ENCODE peak calls at places on chromosome X, in four cellular contexts. N is lung, S is adipocyte, X is aorta. Z is an unnamed sample.

GRCh38 chrX:152899111-152899873 is 1.4 kb downstream of the ZNF185 start:
- DNase-seq in X (no peak), S (no peak), N (no peak), Z (no peak)

GRCh38 chrX:148695362-148695761 is 194.9 kb downstream of the AFF2 start:
- DNase-seq in S (no peak), X (no peak), N (no peak), Z (no peak)

GRCh38 chrX:45842916-45843315 is 642.2 kb upstream of the DIPK2B start:
- DNase-seq in S (no peak), X (no peak), N (no peak), Z (peak; percentile 35)

GRCh38 chrX:103488332-103488731 is 31.0 kb downstream of the RAB40A start:
- DNase-seq in X (no peak), N (no peak), S (peak; percentile 53), Z (peak; percentile 46)

GRCh38 chrX:12138366-12139313 is at the start of gene FRMPD4:
- DNase-seq in N (no peak), S (peak; percentile 9), X (no peak), Z (no peak)

GRCh38 chrX:118685393-118685792 is 42.0 kb upstream of the IL13RA1 start:
- DNase-seq in N (no peak), X (no peak), S (no peak), Z (no peak)

GRCh38 chrX:119497185-119497584 is 28.9 kb downstream of the SLC25A5 start:
- DNase-seq in X (no peak), S (no peak), N (no peak), Z (no peak)

GRCh38 chrX:37834937-37835336 is 12.4 kb downstream of the DYNLT3 start:
- DNase-seq in X (no peak), N (no peak), S (no peak), Z (no peak)

GRCh38 chrX:37380920-37381319 is 31.8 kb downstream of the PRRG1 start:
- DNase-seq in S (peak; percentile 48), N (no peak), X (no peak), Z (peak; percentile 37)

GRCh38 chrX:25015486-25016360 is at the start of gene ARX:
- DNase-seq in X (peak; percentile 64), S (no peak), N (no peak), Z (peak; percentile 65)

GRCh38 chrX:97842468-97843199 is 958.9 kb downstream of the RPA4 start:
- DNase-seq in N (no peak), X (no peak), S (no peak), Z (no peak)

GRCh38 chrX:73028876-73029275 is 26.1 kb downstream of the PABPC1L2B start:
- DNase-seq in N (no peak), S (no peak), X (no peak), Z (no peak)

GRCh38 chrX:19174401-19175025 is 52.2 kb upstream of the ADGRG2 start:
- DNase-seq in S (peak; percentile 49), X (no peak), N (no peak), Z (peak; percentile 69)

GRCh38 chrX:85012098-85012497 is 8.4 kb downstream of the APOOL start:
- DNase-seq in X (no peak), S (no peak), N (no peak), Z (no peak)

GRCh38 chrX:3651272-3651671 is 62.2 kb downstream of the PRKX start:
- DNase-seq in N (no peak), S (peak; percentile 74), X (no peak), Z (peak; percentile 43)

DNA sequence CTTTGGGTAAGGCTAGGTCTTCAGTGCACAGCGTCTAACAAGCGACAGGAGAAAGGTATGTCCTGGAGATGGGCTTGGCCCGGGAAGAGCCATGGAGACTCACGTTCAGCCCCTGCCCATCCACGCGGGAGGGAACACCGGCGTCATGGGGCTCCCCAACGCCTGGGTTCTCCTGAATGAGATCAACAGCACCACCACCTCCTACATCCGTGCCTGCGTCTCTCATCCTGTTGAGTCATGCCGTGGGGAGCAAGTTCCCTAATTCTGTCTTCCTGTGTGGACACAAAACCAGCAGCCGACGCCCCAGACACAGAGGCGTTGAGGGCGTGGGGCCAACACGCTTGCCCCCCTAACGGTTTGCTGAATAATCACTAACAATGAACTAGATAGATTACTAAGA is 20.1 kb upstream of the IL3RA start:
- DNase-seq in X (peak; percentile 86), S (no peak), N (peak; percentile 72), Z (no peak)
- H3K9me3 ChIP-seq in X (no peaks in the 10 kb centered on the region), S (no peaks in the 10 kb centered on the region), N (no peaks in the 10 kb centered on the region), Z (no peaks in the 10 kb centered on the region)

DNA sequence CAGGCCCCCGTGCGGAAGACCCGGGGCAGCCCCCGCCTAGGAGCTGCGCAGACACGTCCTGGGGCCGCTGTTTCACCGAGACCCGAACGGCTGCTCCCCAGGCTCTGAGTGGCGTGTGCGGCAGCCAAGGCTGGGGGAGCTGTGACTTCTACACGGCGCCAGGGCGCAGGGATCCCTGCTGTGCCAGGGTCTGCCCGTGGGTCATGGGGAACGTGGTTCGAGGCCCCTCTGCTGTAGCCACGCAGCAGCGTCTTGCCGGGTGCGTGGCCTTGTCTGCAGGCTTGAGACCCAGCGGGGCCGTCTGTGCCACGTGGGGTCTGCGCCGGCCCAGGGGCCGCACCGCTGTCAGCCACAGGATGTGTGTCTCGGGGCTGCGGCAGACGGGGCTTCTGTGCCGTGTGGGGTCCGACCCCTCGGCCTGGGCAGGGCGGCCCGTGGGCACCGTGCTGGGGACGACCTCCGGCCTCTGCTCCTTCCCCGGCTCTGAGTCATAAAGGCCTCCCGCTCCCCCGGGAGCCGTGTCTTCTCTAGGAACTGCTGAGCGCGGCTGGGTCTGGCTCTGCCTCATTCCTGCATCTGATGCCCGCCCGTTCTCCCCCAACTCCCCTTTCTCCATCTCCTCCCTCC is 12.7 kb upstream of the GTPBP6 start:
- DNase-seq in S (peak; percentile 70), X (peak; percentile 48), N (no peak), Z (peak; percentile 78)
- H3K9me3 ChIP-seq in S (no peaks in the 10 kb centered on the region), X (no peaks in the 10 kb centered on the region), N (peaks cover 2% of the 10 kb centered on the region), Z (no peaks in the 10 kb centered on the region)

GRCh38 chrX:71556026-71556425 is 22.2 kb upstream of the GCNA start:
- DNase-seq in S (no peak), N (no peak), X (no peak), Z (no peak)

GRCh38 chrX:71563921-71564320 is 14.3 kb upstream of the GCNA start:
- DNase-seq in X (no peak), S (no peak), N (no peak), Z (no peak)

GRCh38 chrX:71558920-71559319 is 19.3 kb upstream of the GCNA start:
- DNase-seq in S (no peak), X (no peak), N (no peak), Z (no peak)
- H3K9me3 ChIP-seq in S (no peaks in the 10 kb centered on the region), X (no peaks in the 10 kb centered on the region), N (no peaks in the 10 kb centered on the region), Z (no peaks in the 10 kb centered on the region)

DNA sequence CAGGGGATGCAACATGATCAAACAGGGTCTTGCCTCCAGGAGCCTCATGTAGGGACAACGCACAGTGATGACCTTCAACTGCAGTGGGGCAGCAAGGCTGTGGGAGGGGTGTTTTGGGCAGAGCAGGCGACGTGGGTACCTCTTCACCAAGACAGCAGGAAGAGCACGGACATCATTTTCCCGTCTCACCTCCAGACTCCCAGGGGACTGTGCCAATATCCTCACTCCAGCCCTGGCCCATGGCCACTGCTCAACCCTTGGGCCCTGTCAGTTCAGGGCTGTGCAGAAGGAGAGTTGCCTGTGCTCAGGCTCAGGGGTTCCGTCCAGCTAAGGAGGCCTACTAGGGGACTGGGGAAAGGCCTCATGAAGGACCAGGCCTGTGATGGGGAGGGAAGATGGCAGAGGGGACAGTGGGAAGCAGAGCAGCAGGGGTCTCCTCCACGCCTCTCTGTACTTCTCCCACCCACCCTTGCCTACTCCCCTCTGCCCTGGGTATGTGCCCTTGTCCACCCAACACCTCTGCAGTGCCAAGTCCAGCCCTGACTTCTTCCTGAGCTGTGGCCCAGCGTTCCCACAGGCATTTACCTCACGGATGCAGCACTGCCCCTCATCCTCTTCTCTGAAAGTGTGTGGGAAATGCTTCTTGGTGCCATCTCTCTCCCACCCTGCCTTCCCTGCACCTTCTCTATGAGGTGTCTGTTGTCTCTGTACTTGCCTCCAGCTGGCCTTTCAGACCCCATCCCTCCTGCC is 1.4 kb downstream of the IL9R start:
- DNase-seq in X (no peak), S (no peak), N (no peak), Z (no peak)
- H3K9me3 ChIP-seq in X (no peaks in the 10 kb centered on the region), S (no peaks in the 10 kb centered on the region), N (peaks cover 1% of the 10 kb centered on the region), Z (no peaks in the 10 kb centered on the region)

GRCh38 chrX:140510895-140511295 is 6.0 kb upstream of the SOX3 start:
- DNase-seq in N (no peak), X (no peak), S (no peak), Z (no peak)
- H3K9me3 ChIP-seq in N (peaks cover 17% of the 10 kb centered on the region), X (no peaks in the 10 kb centered on the region), S (peaks cover 8% of the 10 kb centered on the region), Z (no peaks in the 10 kb centered on the region)

DNA sequence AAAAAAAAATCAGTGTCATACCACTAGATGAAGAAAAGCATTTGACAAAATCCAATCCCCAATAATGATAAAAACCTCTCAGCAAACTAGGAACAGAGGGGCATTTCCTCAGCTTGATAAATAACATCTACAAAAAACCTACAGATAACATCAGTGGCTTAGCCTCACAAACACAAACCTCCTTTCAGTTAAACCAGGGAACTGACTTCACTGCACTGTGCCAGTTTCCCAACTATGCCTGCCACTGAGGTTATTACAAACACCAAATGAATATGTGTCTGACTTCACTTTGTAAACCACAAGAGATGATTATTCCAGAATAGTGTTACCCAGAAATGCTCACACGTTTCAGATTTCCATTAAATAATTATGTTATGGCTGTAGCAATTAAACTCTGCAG is 15.3 kb downstream of the MTMR8 start:
- DNase-seq in X (no peak), S (no peak), N (no peak), Z (no peak)
- H3K9me3 ChIP-seq in X (peaks cover 7% of the 10 kb centered on the region), S (peaks cover 49% of the 10 kb centered on the region), N (peaks cover 27% of the 10 kb centered on the region), Z (no peaks in the 10 kb centered on the region)